ENCODE peak calls at places on chromosomes 16 and 17, in ten cellular contexts. Z is transverse colon, B is uterus, T is GM12891, G is body of pancreas, E is tibial nerve, S is IMR-90, J is lower leg skin, H is stomach, W is H54. Q is an unnamed sample.

GRCh38 chr17:66673668-66674276 is 161.1 kb upstream of the CACNG5 start:
- DNase-seq in Z (peak), B (peak), T (no peak), G (peak), E (peak), S (peak), J (peak), H (peak), W (peak), Q (peak)

GRCh38 chr16:88355093-88355388 is 27.7 kb upstream of the ZNF469 start:
- DNase-seq in Z (no peak), B (no peak), T (no peak), G (no peak), E (no peak), S (no peak), J (no peak), H (no peak), W (no peak), Q (no peak)

GRCh38 chr17:44707755-44708400 is 587 bp upstream of the DBF4B start:
- DNase-seq in Z (no peak), B (no peak), T (no peak), G (no peak), E (no peak), S (no peak), J (no peak), H (no peak), W (no peak), Q (peak)

GRCh38 chr16:28069921-28070794 is 6.6 kb upstream of the GSG1L start:
- DNase-seq in Z (no peak), B (no peak), T (no peak), G (no peak), E (no peak), S (no peak), J (no peak), H (no peak), W (no peak), Q (no peak)

GRCh38 chr17:40014375-40014980 is 762 bp upstream of the CSF3 start:
- DNase-seq in Z (no peak), B (peak), T (no peak), G (peak), E (no peak), S (no peak), J (no peak), H (no peak), W (no peak), Q (no peak)

GRCh38 chr17:901964-902363 is 77.6 kb downstream of the NXN start:
- DNase-seq in Z (no peak), B (no peak), T (no peak), G (no peak), E (no peak), S (peak), J (no peak), H (no peak), W (no peak), Q (no peak)

GRCh38 chr16:55480228-55480655 is 1.2 kb downstream of the MMP2 start:
- DNase-seq in Z (peak), B (peak), T (no peak), G (peak), E (peak), S (peak), J (peak), H (peak), W (no peak), Q (no peak)

GRCh38 chr16:89798832-89799370 is 17.5 kb downstream of the FANCA start:
- DNase-seq in Z (no peak), B (no peak), T (no peak), G (no peak), E (no peak), S (no peak), J (no peak), H (no peak), W (no peak), Q (no peak)

GRCh38 chr16:29876578-29877249 is 13.7 kb upstream of the CDIPT start:
- DNase-seq in Z (no peak), B (no peak), T (no peak), G (no peak), E (no peak), S (no peak), J (no peak), H (no peak), W (no peak), Q (no peak)

GRCh38 chr16:1932050-1933028 is 10.7 kb downstream of the MSRB1 start:
- DNase-seq in Z (peak), B (no peak), T (no peak), G (peak), E (no peak), S (no peak), J (no peak), H (peak), W (no peak), Q (no peak)

GRCh38 chr16:819336-819735 is 18.8 kb upstream of the GNG13 start:
- DNase-seq in Z (no peak), B (no peak), T (no peak), G (no peak), E (no peak), S (no peak), J (no peak), H (no peak), W (no peak), Q (no peak)

GRCh38 chr16:84690088-84690819 is 9.5 kb upstream of the USP10 start:
- DNase-seq in Z (no peak), B (no peak), T (no peak), G (no peak), E (no peak), S (no peak), J (no peak), H (no peak), W (no peak), Q (no peak)

GRCh38 chr16:1613728-1614225 is 1.6 kb downstream of the CRAMP1 start:
- DNase-seq in Z (peak), B (peak), T (no peak), G (peak), E (no peak), S (no peak), J (no peak), H (peak), W (peak), Q (peak)

GRCh38 chr16:24382929-24383328 is 126.8 kb downstream of the CACNG3 start:
- DNase-seq in Z (no peak), B (no peak), T (no peak), G (no peak), E (no peak), S (no peak), J (no peak), H (no peak), W (no peak), Q (no peak)

GRCh38 chr16:65697061-65697460 is 575.2 kb upstream of the CDH11 start:
- DNase-seq in Z (no peak), B (no peak), T (no peak), G (no peak), E (no peak), S (no peak), J (no peak), H (no peak), W (no peak), Q (no peak)

GRCh38 chr16:28100810-28101532 is 37.5 kb upstream of the GSG1L start:
- DNase-seq in Z (no peak), B (no peak), T (no peak), G (no peak), E (no peak), S (no peak), J (no peak), H (no peak), W (no peak), Q (no peak)

GRCh38 chr17:16027708-16028584 is 28.3 kb downstream of the TTC19 start:
- DNase-seq in Z (no peak), B (no peak), T (peak), G (peak), E (no peak), S (peak), J (no peak), H (no peak), W (peak), Q (peak)

GRCh38 chr16:67773099-67773498 is 33.3 kb downstream of the RANBP10 start:
- DNase-seq in Z (peak), B (peak), T (no peak), G (peak), E (peak), S (no peak), J (peak), H (no peak), W (no peak), Q (no peak)

GRCh38 chr16:76293980-76294690 is 16.9 kb downstream of the CNTNAP4 start:
- DNase-seq in Z (no peak), B (no peak), T (no peak), G (no peak), E (no peak), S (no peak), J (no peak), H (no peak), W (no peak), Q (no peak)

GRCh38 chr17:68599873-68600122 is 1.4 kb downstream of the FAM20A start:
- DNase-seq in Z (no peak), B (no peak), T (no peak), G (no peak), E (no peak), S (no peak), J (no peak), H (no peak), W (no peak), Q (no peak)

GRCh38 chr17:47810901-47811635 is 10.5 kb downstream of the OSBPL7 start:
- DNase-seq in Z (peak), B (no peak), T (no peak), G (peak), E (no peak), S (no peak), J (no peak), H (peak), W (no peak), Q (no peak)

GRCh38 chr17:34761646-34762045 is 182.3 kb downstream of the TMEM132E start:
- DNase-seq in Z (no peak), B (no peak), T (no peak), G (no peak), E (no peak), S (no peak), J (no peak), H (no peak), W (no peak), Q (no peak)

GRCh38 chr16:966035-966434 is 4.7 kb downstream of the LMF1 start:
- DNase-seq in Z (no peak), B (no peak), T (no peak), G (no peak), E (no peak), S (no peak), J (no peak), H (no peak), W (no peak), Q (no peak)

GRCh38 chr17:19770985-19771710 is 23.1 kb upstream of the ALDH3A1 start:
- DNase-seq in Z (no peak), B (no peak), T (no peak), G (no peak), E (no peak), S (no peak), J (no peak), H (no peak), W (no peak), Q (no peak)

GRCh38 chr17:32161506-32162365 is 19.4 kb downstream of the RHOT1 start:
- DNase-seq in Z (peak), B (no peak), T (no peak), G (no peak), E (no peak), S (peak), J (no peak), H (no peak), W (peak), Q (no peak)

GRCh38 chr17:61806081-61806828 is 57.1 kb downstream of the BRIP1 start:
- DNase-seq in Z (no peak), B (no peak), T (no peak), G (no peak), E (no peak), S (no peak), J (no peak), H (no peak), W (no peak), Q (no peak)

GRCh38 chr17:42027961-42028790 is 8.3 kb downstream of the NKIRAS2 start:
- DNase-seq in Z (no peak), B (no peak), T (no peak), G (peak), E (no peak), S (no peak), J (no peak), H (peak), W (no peak), Q (no peak)

GRCh38 chr16:31181102-31181830 is 1.3 kb downstream of the FUS start:
- DNase-seq in Z (peak), B (peak), T (no peak), G (no peak), E (no peak), S (peak), J (peak), H (peak), W (no peak), Q (peak)

GRCh38 chr16:28524544-28525179 is 14.1 kb downstream of the NUPR1 start:
- DNase-seq in Z (no peak), B (no peak), T (no peak), G (no peak), E (no peak), S (no peak), J (no peak), H (no peak), W (no peak), Q (no peak)

GRCh38 chr17:44932526-44933097 is 15.0 kb downstream of the KIF18B start:
- DNase-seq in Z (no peak), B (no peak), T (no peak), G (no peak), E (no peak), S (no peak), J (no peak), H (no peak), W (no peak), Q (no peak)

GRCh38 chr16:19110537-19111391 is 3.0 kb upstream of the ITPRIPL2 start:
- DNase-seq in Z (no peak), B (no peak), T (no peak), G (peak), E (no peak), S (no peak), J (no peak), H (no peak), W (no peak), Q (no peak)

GRCh38 chr16:19115148-19116021 is 1.6 kb downstream of the ITPRIPL2 start:
- DNase-seq in Z (no peak), B (no peak), T (no peak), G (peak), E (no peak), S (no peak), J (no peak), H (no peak), W (no peak), Q (no peak)

GRCh38 chr16:19116711-19117449 is 3.1 kb downstream of the ITPRIPL2 start:
- DNase-seq in Z (no peak), B (no peak), T (no peak), G (no peak), E (no peak), S (peak), J (no peak), H (no peak), W (no peak), Q (no peak)

GRCh38 chr16:19114359-19115147 is 789 bp downstream of the ITPRIPL2 start:
- DNase-seq in Z (peak), B (peak), T (peak), G (peak), E (peak), S (peak), J (peak), H (peak), W (no peak), Q (peak)

DNA sequence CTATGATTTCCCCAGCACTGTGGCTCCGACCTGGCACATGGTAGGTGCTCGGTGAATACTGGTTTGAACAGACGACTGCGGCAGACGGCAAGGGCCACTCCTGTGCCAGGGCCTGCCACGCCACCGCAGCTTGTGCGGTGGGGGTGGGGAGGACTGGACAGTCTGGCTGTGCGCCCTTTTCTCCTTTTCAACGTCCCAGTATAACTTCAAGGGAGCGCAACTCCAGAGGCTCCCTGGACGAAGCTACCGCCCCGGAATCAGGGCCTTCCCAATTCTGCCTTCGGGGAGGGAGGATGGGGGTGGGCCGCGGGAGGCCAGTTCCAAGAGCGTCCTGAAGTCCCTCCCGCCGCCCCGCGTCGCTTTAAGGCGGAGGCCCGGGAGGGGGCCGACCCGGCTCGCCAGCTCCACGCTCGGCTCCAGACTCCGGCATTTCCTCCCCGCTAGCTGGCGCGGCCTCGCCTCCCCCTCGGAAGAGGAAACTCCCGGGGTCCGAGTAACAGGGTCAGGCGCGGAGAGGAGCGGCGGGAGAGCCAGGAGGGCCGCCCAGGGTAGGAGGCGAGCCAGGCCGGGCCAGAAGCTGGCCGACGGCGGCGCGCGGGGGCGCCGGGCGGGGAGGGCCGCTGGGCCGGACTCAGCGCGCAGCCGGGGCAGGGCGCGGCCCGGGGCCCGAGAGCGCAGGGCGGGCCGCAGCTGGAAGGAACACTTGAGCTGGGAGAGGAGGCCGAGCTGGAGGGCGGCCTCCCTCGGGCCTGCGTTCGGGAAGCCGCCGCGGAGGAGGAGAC is at the start of gene ITPRIPL2:
- DNase-seq in Z (peak), B (peak), T (peak), G (peak), E (peak), S (peak), J (peak), H (peak), W (no peak), Q (peak)
- TF ChIP-seq POLR2A in Z (peak), B (peak), T (peak), G (peak), E (peak), S (peak), J (no peak), H (no peak), W (peak), Q (peak)

GRCh38 chr17:80262291-80262690 is 1.6 kb downstream of the RNF213 start:
- DNase-seq in Z (no peak), B (no peak), T (no peak), G (no peak), E (no peak), S (no peak), J (no peak), H (no peak), W (no peak), Q (peak)

GRCh38 chr17:80262775-80263244 is 2.2 kb downstream of the RNF213 start:
- DNase-seq in Z (no peak), B (no peak), T (no peak), G (no peak), E (no peak), S (no peak), J (no peak), H (no peak), W (no peak), Q (no peak)

GRCh38 chr17:80264048-80264792 is 3.6 kb downstream of the RNF213 start:
- DNase-seq in Z (peak), B (no peak), T (no peak), G (no peak), E (no peak), S (no peak), J (no peak), H (peak), W (no peak), Q (no peak)

GRCh38 chr17:80264793-80265075 is 4.1 kb downstream of the RNF213 start:
- DNase-seq in Z (no peak), B (no peak), T (no peak), G (no peak), E (no peak), S (no peak), J (no peak), H (no peak), W (no peak), Q (no peak)

GRCh38 chr17:80263253-80264047 is 2.8 kb downstream of the RNF213 start:
- DNase-seq in Z (peak), B (peak), T (peak), G (peak), E (peak), S (peak), J (peak), H (peak), W (no peak), Q (peak)
- TF ChIP-seq POLR2A in Z (peak), B (no peak), T (peak), G (peak), E (no peak), S (peak), J (no peak), H (no peak), W (no peak), Q (peak)

DNA sequence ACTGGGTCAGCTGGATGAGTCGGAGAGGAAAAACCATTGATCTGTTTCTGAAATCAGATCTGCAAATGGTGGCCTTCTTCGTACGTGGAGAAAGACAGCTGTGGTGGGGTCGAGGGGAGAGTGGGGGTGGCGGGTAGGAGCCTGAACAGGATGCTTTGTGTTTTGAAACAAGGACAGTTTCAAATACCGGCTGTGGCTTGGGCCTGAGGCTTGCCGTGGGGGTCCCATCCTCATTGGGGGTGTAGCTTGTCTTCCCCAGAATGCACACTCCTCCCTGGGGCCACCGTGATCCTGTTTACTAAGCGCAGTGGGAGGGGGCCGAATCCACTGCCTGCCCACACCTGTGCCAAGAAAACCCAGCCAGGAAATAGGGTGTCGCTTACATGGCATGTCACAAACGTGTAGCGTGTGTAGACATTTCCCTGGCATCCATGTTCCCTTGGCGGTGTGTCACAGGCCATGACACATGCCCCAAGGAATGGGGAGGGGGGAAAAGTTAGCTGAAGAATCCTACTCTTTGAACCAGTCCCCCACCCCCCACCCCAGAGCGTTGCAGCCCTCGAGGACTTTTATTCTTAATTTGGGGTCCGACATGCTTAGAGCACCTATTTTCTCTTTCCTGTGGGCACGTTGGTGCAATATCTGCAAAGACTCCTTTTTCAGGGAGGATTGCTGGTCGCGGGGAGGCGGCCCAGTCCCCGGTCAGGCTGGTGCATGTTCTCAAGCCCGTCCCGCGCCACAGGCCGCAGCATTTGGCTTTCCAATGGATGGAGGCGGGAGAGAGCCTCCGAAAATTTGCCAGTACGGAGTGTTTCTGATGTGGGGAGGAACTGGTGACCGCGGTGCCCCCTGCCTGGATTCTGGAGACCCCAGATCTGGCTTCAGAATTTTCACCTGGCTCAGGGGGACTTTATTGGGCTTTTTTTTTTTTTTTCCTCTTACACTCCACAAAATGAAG is 2.0 kb downstream of the CMIP start:
- DNase-seq in Z (peak), B (no peak), T (peak), G (peak), E (no peak), S (peak), J (peak), H (peak), W (no peak), Q (peak)
- TF ChIP-seq POLR2A in Z (peak), B (no peak), T (no peak), G (peak), E (no peak), S (peak), J (no peak), H (no peak), W (no peak), Q (no peak)

GRCh38 chr17:28330671-28331070 is 4.6 kb downstream of the IFT20 start:
- DNase-seq in Z (no peak), B (no peak), T (no peak), G (no peak), E (no peak), S (no peak), J (no peak), H (peak), W (no peak), Q (no peak)

GRCh38 chr17:28326114-28326513 is 7.1 kb downstream of the TMEM97 start:
- DNase-seq in Z (peak), B (no peak), T (no peak), G (peak), E (no peak), S (no peak), J (peak), H (peak), W (no peak), Q (no peak)

GRCh38 chr17:28327709-28328108 is 7.6 kb downstream of the IFT20 start:
- DNase-seq in Z (no peak), B (no peak), T (no peak), G (no peak), E (no peak), S (peak), J (no peak), H (no peak), W (no peak), Q (no peak)

GRCh38 chr17:28327031-28327607 is 8.1 kb downstream of the TMEM97 start:
- DNase-seq in Z (no peak), B (no peak), T (no peak), G (no peak), E (no peak), S (peak), J (peak), H (peak), W (no peak), Q (no peak)

DNA sequence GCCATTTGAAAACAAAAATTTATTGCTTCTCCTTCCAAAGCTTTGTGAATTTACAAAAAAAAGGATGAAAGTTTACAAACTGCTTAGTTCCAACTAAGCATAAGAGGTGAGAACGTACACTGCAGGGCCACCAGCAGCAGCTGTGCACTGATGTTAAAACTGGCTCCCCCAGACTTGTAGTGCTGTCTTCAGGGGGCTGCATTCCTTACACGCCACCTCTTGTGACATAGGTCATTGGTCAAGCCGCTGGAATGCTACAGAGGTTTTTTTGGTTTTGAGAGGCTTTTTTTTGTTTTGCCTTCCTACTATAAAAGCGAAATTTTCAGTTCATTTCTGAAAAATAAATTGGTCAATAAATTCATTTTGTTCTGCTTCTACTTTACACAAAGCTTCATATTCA is 6.9 kb downstream of the IFT20 start:
- DNase-seq in Z (no peak), B (no peak), T (no peak), G (no peak), E (no peak), S (peak), J (no peak), H (peak), W (no peak), Q (no peak)
- TF ChIP-seq POLR2A in Z (no peak), B (no peak), T (no peak), G (no peak), E (no peak), S (no peak), J (no peak), H (no peak), W (no peak), Q (no peak)